ENCODE peak calls at places on chromosomes 2 and 18, in ten cellular contexts. B is lower lobe of right lung; F is upper lobe of right lung; A is left lung; W is HCT116; N is heart left ventricle; K is GM12878; Q is body of pancreas; C is gastrocnemius medialis; R is CD4-positive, alpha-beta T cell. V is an unnamed sample.

GRCh38 chr18:27331606-27332005 is 146.5 kb upstream of the CHST9 start:
- ATAC-seq in B (no peak), F (no peak), A (no peak), W (no peak), N (no peak), K (no peak), Q (no peak), C (no peak), R (no peak), V (no peak)

GRCh38 chr2:27093430-27094352 is 7.1 kb downstream of the KHK start:
- ATAC-seq in B (no peak), F (no peak), A (no peak), W (no peak), N (no peak), K (no peak), Q (no peak), C (no peak), R (no peak), V (no peak)

GRCh38 chr18:9433616-9434239 is 41.6 kb upstream of the RALBP1 start:
- ATAC-seq in B (no peak), F (peak; percentile 32), A (no peak), W (no peak), N (no peak), K (peak; percentile 20), Q (no peak), C (no peak), R (no peak), V (no peak)

GRCh38 chr18:41324934-41325333 is 630.1 kb upstream of the PIK3C3 start:
- ATAC-seq in B (no peak), F (no peak), A (no peak), W (no peak), N (no peak), K (no peak), Q (no peak), C (no peak), R (no peak), V (no peak)

GRCh38 chr2:168432565-168433186 is 23.4 kb upstream of the CERS6 start:
- ATAC-seq in B (no peak), F (no peak), A (no peak), W (no peak), N (no peak), K (peak; percentile 87), Q (no peak), C (no peak), R (peak; percentile 77), V (no peak)

GRCh38 chr18:35890323-35890722 is 82.2 kb upstream of the RMP24 start:
- ATAC-seq in B (no peak), F (no peak), A (no peak), W (no peak), N (no peak), K (no peak), Q (no peak), C (no peak), R (no peak), V (no peak)

GRCh38 chr2:43258547-43259156 is 32.2 kb upstream of the ZFP36L2 start:
- ATAC-seq in B (no peak), F (no peak), A (no peak), W (no peak), N (no peak), K (no peak), Q (no peak), C (no peak), R (no peak), V (no peak)

GRCh38 chr2:127784965-127785518 is 25.9 kb downstream of the WDR33 start:
- ATAC-seq in B (no peak), F (no peak), A (no peak), W (no peak), N (no peak), K (no peak), Q (no peak), C (no peak), R (no peak), V (no peak)

GRCh38 chr2:217609952-217610351 is 392.8 kb downstream of the TNS1 start:
- ATAC-seq in B (peak; percentile 37), F (no peak), A (no peak), W (no peak), N (no peak), K (peak; percentile 7), Q (no peak), C (no peak), R (no peak), V (no peak)

GRCh38 chr2:217611056-217611455 is 391.7 kb downstream of the TNS1 start:
- ATAC-seq in B (no peak), F (no peak), A (no peak), W (no peak), N (no peak), K (peak; percentile 11), Q (no peak), C (no peak), R (no peak), V (no peak)

GRCh38 chr2:217612920-217613319 is 389.9 kb downstream of the TNS1 start:
- ATAC-seq in B (no peak), F (no peak), A (no peak), W (no peak), N (no peak), K (no peak), Q (no peak), C (no peak), R (no peak), V (no peak)

GRCh38 chr2:217611626-217612127 is 391.1 kb downstream of the TNS1 start:
- ATAC-seq in B (no peak), F (no peak), A (no peak), W (no peak), N (no peak), K (no peak), Q (no peak), C (no peak), R (no peak), V (no peak)

GRCh38 chr2:217610411-217610814 is 392.4 kb downstream of the TNS1 start:
- ATAC-seq in B (peak; percentile 44), F (peak; percentile 26), A (peak; percentile 57), W (no peak), N (no peak), K (peak; percentile 66), Q (no peak), C (no peak), R (peak; percentile 79), V (no peak)
- H3K27ac ChIP-seq in B (no peak overlapping the region), F (no peak overlapping the region), A (no peak overlapping the region), W (no peak overlapping the region), N (no peak overlapping the region), K (no peak overlapping the region), Q (no peak overlapping the region), C (no peak overlapping the region), R (peak overlapping the region; percentile 75), V (no peak overlapping the region)

GRCh38 chr2:177735318-177735803 is 337.2 kb downstream of the PDE11A start:
- ATAC-seq in B (no peak), F (no peak), A (no peak), W (peak; percentile 47), N (no peak), K (no peak), Q (no peak), C (no peak), R (no peak), V (no peak)
- H3K27me3 ChIP-seq in B (no peaks in the 10 kb centered on the region), F (no peaks in the 10 kb centered on the region), A (no peaks in the 10 kb centered on the region), W (no peaks in the 10 kb centered on the region), N (no peaks in the 10 kb centered on the region), K (no peaks in the 10 kb centered on the region), Q (no peaks in the 10 kb centered on the region), C (no peaks in the 10 kb centered on the region), R (no peaks in the 10 kb centered on the region), V (no peaks in the 10 kb centered on the region)

GRCh38 chr2:219433666-219434467 is 776 bp upstream of the SPEG start:
- ATAC-seq in B (no peak), F (no peak), A (no peak), W (peak; percentile 84), N (peak; percentile 11), K (peak; percentile 66), Q (no peak), C (peak; percentile 53), R (peak; percentile 52), V (peak; percentile 83)
- TF ChIP-seq CTCF in B (no peak), F (peak; percentile 27), A (no peak), W (peak; percentile 72), N (peak; percentile 39), K (peak; percentile 13), Q (no peak), C (peak; percentile 43), R (no peak), V (peak; percentile 85)

DNA sequence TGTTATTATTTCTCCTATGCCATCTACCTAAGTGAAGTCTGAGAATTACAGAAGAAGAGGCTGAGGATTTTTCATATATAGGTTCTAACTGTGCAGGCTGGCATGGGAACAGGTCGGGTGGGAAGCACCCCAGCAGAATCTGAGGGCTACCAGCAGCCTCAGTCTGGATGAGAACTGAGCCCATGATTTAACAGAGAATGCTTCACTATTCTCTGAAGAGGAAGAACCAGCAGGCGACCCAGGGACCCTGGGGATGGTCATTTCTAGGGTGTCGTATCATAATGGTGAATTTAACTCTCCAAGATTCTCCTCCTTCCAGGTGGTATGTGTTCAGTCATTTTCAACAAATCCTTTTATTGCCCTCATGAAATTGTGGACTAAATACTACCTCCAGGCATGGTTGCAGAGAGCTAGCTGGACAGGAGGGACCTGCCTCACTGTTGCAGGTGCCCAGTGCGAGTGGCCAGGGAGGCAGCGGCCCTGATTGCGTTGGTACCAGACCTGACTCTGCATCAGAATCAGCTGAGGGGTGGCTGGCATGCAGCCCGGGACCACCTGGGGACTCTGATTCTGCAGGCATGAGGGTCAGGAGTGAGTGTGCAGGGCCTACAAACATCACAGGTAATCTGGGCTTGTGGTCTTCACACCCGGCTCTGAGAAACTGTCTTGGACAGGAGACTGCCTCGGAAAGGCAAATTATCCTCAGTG is 272.2 kb downstream of the TSN start:
- ATAC-seq in B (no peak), F (no peak), A (no peak), W (no peak), N (no peak), K (no peak), Q (no peak), C (no peak), R (no peak), V (no peak)
- H3K27ac ChIP-seq in B (no peak overlapping the region), F (no peak overlapping the region), A (no peak overlapping the region), W (no peak overlapping the region), N (no peak overlapping the region), K (no peak overlapping the region), Q (no peak overlapping the region), C (no peak overlapping the region), R (no peak overlapping the region), V (no peak overlapping the region)

GRCh38 chr2:136765256-136765735 is at the start of gene THSD7B:
- ATAC-seq in B (peak; percentile 46), F (peak; percentile 23), A (peak; percentile 65), W (no peak), N (peak; percentile 53), K (peak; percentile 67), Q (no peak), C (no peak), R (no peak), V (no peak)
- H3K27me3 ChIP-seq in B (peaks cover 49% of the 10 kb centered on the region), F (peaks cover 57% of the 10 kb centered on the region), A (peaks cover 85% of the 10 kb centered on the region), W (no peaks in the 10 kb centered on the region), N (peaks cover 36% of the 10 kb centered on the region), K (peaks cover 9% of the 10 kb centered on the region), Q (no peaks in the 10 kb centered on the region), C (peaks cover 15% of the 10 kb centered on the region), R (peaks cover 56% of the 10 kb centered on the region), V (peaks cover 80% of the 10 kb centered on the region)

GRCh38 chr2:46692316-46692715 is 213.0 kb downstream of the TMEM247 start:
- ATAC-seq in B (no peak), F (no peak), A (no peak), W (no peak), N (no peak), K (no peak), Q (no peak), C (no peak), R (no peak), V (no peak)
- TF ChIP-seq CTCF in B (no peak), F (no peak), A (no peak), W (no peak), N (no peak), K (no peak), Q (no peak), C (no peak), R (no peak), V (no peak)

V was measured in gastroesophageal sphincter.